ENCODE peak calls at places on chromosome 15, in four cellular contexts. One of them, this sample, is unnamed.

GRCh38 chr15:60420322-60420721 is 22.5 kb upstream of the ANXA2 start:
- DNase-seq in GM13976: no peak
- DNase-seq in NCI-H1105 treated with DMSO at 0.1 percent for 48 hours: no peak
- DNase-seq in T-cell: no peak
- DNase-seq in this sample: no peak

GRCh38 chr15:66193066-66193465 is 60.5 kb downstream of the MEGF11 start:
- DNase-seq in T-cell: no peak
- DNase-seq in GM13976: no peak
- DNase-seq in NCI-H1105 treated with DMSO at 0.1 percent for 48 hours: no peak
- DNase-seq in this sample: no peak

GRCh38 chr15:100638177-100638730 is 35.9 kb downstream of the ASB7 start:
- DNase-seq in NCI-H1105 treated with DMSO at 0.1 percent for 48 hours: no peak
- DNase-seq in T-cell: no peak
- DNase-seq in GM13976: no peak
- DNase-seq in this sample: no peak

GRCh38 chr15:100400996-100401395 is 59.2 kb upstream of the ADAMTS17 start:
- DNase-seq in NCI-H1105 treated with DMSO at 0.1 percent for 48 hours: no peak
- DNase-seq in T-cell: no peak
- DNase-seq in GM13976: no peak
- DNase-seq in this sample: no peak

GRCh38 chr15:68278345-68279217 is 1.0 kb downstream of the FEM1B start:
- DNase-seq in NCI-H1105 treated with DMSO at 0.1 percent for 48 hours: peak
- DNase-seq in GM13976: no peak
- DNase-seq in T-cell: peak
- DNase-seq in this sample: no peak

GRCh38 chr15:63056843-63057242 is 14.3 kb downstream of the TPM1 start:
- DNase-seq in T-cell: no peak
- DNase-seq in GM13976: no peak
- DNase-seq in NCI-H1105 treated with DMSO at 0.1 percent for 48 hours: no peak
- DNase-seq in this sample: no peak

GRCh38 chr15:77818484-77819270 is 186.0 kb upstream of the LINGO1 start:
- DNase-seq in T-cell: no peak
- DNase-seq in GM13976: no peak
- DNase-seq in NCI-H1105 treated with DMSO at 0.1 percent for 48 hours: peak
- DNase-seq in this sample: no peak

GRCh38 chr15:27028836-27029482 is 58.0 kb downstream of the GABRG3 start:
- DNase-seq in GM13976: no peak
- DNase-seq in T-cell: no peak
- DNase-seq in NCI-H1105 treated with DMSO at 0.1 percent for 48 hours: no peak
- DNase-seq in this sample: no peak

GRCh38 chr15:76756371-76756770 is 148.8 kb downstream of the SCAPER start:
- DNase-seq in GM13976: no peak
- DNase-seq in T-cell: no peak
- DNase-seq in NCI-H1105 treated with DMSO at 0.1 percent for 48 hours: no peak
- DNase-seq in this sample: no peak

GRCh38 chr15:68279779-68280745 is 2.5 kb downstream of the FEM1B start:
- DNase-seq in NCI-H1105 treated with DMSO at 0.1 percent for 48 hours: no peak
- DNase-seq in T-cell: no peak
- DNase-seq in GM13976: no peak
- DNase-seq in this sample: no peak

GRCh38 chr15:65049418-65049840 is 4.2 kb downstream of the SLC51B start:
- DNase-seq in GM13976: peak
- DNase-seq in T-cell: peak
- DNase-seq in NCI-H1105 treated with DMSO at 0.1 percent for 48 hours: peak
- DNase-seq in this sample: peak

GRCh38 chr15:71256934-71257333 is 141.7 kb downstream of the THSD4 start:
- DNase-seq in NCI-H1105 treated with DMSO at 0.1 percent for 48 hours: no peak
- DNase-seq in GM13976: no peak
- DNase-seq in T-cell: no peak
- DNase-seq in this sample: no peak

GRCh38 chr15:76576526-76577279 is 240.1 kb downstream of the ISL2 start:
- DNase-seq in GM13976: no peak
- DNase-seq in T-cell: no peak
- DNase-seq in NCI-H1105 treated with DMSO at 0.1 percent for 48 hours: no peak
- DNase-seq in this sample: no peak

GRCh38 chr15:68383161-68384074 is 48.5 kb downstream of the ITGA11 start:
- DNase-seq in T-cell: no peak
- DNase-seq in GM13976: peak
- DNase-seq in NCI-H1105 treated with DMSO at 0.1 percent for 48 hours: peak
- DNase-seq in this sample: peak

GRCh38 chr15:79447060-79447459 is 14.9 kb downstream of the MINAR1 start:
- DNase-seq in NCI-H1105 treated with DMSO at 0.1 percent for 48 hours: no peak
- DNase-seq in GM13976: no peak
- DNase-seq in T-cell: no peak
- DNase-seq in this sample: no peak

GRCh38 chr15:30997270-30997669 is 5.8 kb upstream of the MTMR10 start:
- DNase-seq in T-cell: no peak
- DNase-seq in GM13976: no peak
- DNase-seq in NCI-H1105 treated with DMSO at 0.1 percent for 48 hours: no peak
- DNase-seq in this sample: no peak

GRCh38 chr15:84112025-84112424 is 123.5 kb upstream of the GOLGA6L4 start:
- DNase-seq in T-cell: no peak
- DNase-seq in GM13976: no peak
- DNase-seq in NCI-H1105 treated with DMSO at 0.1 percent for 48 hours: no peak
- DNase-seq in this sample: no peak

GRCh38 chr15:39627456-39628130 is 46.7 kb downstream of the THBS1 start:
- DNase-seq in NCI-H1105 treated with DMSO at 0.1 percent for 48 hours: no peak
- DNase-seq in GM13976: no peak
- DNase-seq in T-cell: no peak
- DNase-seq in this sample: no peak

This sample was measured in HL-60.